ENCODE peak calls at places on chromosomes 4 and X, in six cellular contexts. One of them, this sample, is unnamed.

GRCh38 chr4:3529363-3529762 is 2.9 kb downstream of the LRPAP1 start:
- DNase-seq in mesenchymal stem cell: peak
- DNase-seq in IMR-90: no peak
- DNase-seq in H9: peak
- DNase-seq in H1: no peak
- DNase-seq in trophoblast cell: peak
- DNase-seq in this sample: no peak

GRCh38 chr4:141409556-141409955 is 188.9 kb downstream of the ZNF330 start:
- DNase-seq in mesenchymal stem cell: no peak
- DNase-seq in IMR-90: no peak
- DNase-seq in H9: no peak
- DNase-seq in H1: no peak
- DNase-seq in trophoblast cell: no peak
- DNase-seq in this sample: no peak

GRCh38 chrX:38800981-38801845 is at the start of gene MID1IP1:
- DNase-seq in mesenchymal stem cell: peak
- DNase-seq in IMR-90: peak
- DNase-seq in H9: peak
- DNase-seq in H1: peak
- DNase-seq in trophoblast cell: peak
- DNase-seq in this sample: peak

GRCh38 chr4:92872604-92873003 is 568.8 kb downstream of the GRID2 start:
- DNase-seq in mesenchymal stem cell: no peak
- DNase-seq in IMR-90: no peak
- DNase-seq in H9: no peak
- DNase-seq in H1: no peak
- DNase-seq in trophoblast cell: no peak
- DNase-seq in this sample: no peak

GRCh38 chr4:57501715-57502114 is 391.5 kb upstream of the IGFBP7 start:
- DNase-seq in mesenchymal stem cell: peak
- DNase-seq in IMR-90: peak
- DNase-seq in H9: no peak
- DNase-seq in H1: no peak
- DNase-seq in trophoblast cell: peak
- DNase-seq in this sample: no peak

GRCh38 chr4:119116021-119116420 is 19.6 kb upstream of the MYOZ2 start:
- DNase-seq in mesenchymal stem cell: no peak
- DNase-seq in IMR-90: no peak
- DNase-seq in H9: no peak
- DNase-seq in H1: no peak
- DNase-seq in trophoblast cell: no peak
- DNase-seq in this sample: no peak

GRCh38 chr4:107951551-107951950 is 20.2 kb downstream of the CYP2U1 start:
- DNase-seq in mesenchymal stem cell: peak
- DNase-seq in IMR-90: peak
- DNase-seq in H9: no peak
- DNase-seq in H1: no peak
- DNase-seq in trophoblast cell: peak
- DNase-seq in this sample: no peak

GRCh38 chr4:2306773-2307410 is 45.0 kb upstream of the MXD4 start:
- DNase-seq in mesenchymal stem cell: no peak
- DNase-seq in IMR-90: no peak
- DNase-seq in H9: no peak
- DNase-seq in H1: no peak
- DNase-seq in trophoblast cell: no peak
- DNase-seq in this sample: no peak

DNA sequence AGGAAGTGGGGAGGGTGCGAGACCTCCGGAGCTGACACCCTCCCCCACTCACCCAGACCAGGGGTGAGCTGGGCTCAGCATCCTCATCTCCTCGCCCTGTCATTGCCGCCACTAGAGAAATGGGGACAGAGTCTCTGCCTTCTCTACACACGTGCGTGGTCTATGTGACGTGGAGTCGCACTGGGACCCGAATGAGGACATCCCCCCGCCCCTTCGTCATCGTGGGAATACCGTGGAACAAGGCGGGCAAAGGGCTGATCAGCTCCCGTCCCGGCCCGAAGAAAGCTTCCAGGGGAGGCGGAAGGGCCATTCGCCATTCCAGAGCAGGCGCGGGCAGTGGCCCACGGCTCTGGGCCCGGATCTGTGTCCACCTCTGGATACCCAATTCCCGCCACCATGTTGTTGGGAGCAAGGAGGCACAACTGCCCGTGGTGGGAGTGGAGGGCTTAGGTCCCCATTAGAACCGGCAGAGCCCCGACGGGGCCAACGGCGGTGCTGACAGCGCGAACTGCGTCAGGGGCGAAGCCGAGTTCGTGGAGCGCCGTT is 12.0 kb downstream of the HMX1 start:
- DNase-seq in mesenchymal stem cell: no peak
- DNase-seq in IMR-90: no peak
- DNase-seq in H9: no peak
- DNase-seq in H1: no peak
- DNase-seq in trophoblast cell: no peak
- DNase-seq in this sample: no peak
- H3K4ac ChIP-seq in mesenchymal stem cell: no peak
- H3K4ac ChIP-seq in IMR-90: no peak
- H3K4ac ChIP-seq in H9: no peak
- H3K4ac ChIP-seq in H1: no peak
- H3K4ac ChIP-seq in trophoblast cell: no peak
- H3K4ac ChIP-seq in this sample: no peak

GRCh38 chr4:138983690-138984089 is 31.9 kb upstream of the NOCT start:
- DNase-seq in mesenchymal stem cell: no peak
- DNase-seq in IMR-90: no peak
- DNase-seq in H9: peak
- DNase-seq in H1: no peak
- DNase-seq in trophoblast cell: no peak
- DNase-seq in this sample: no peak
- H3K14ac ChIP-seq in mesenchymal stem cell: no peak
- H3K14ac ChIP-seq in IMR-90: no peak
- H3K14ac ChIP-seq in H9: no peak
- H3K14ac ChIP-seq in H1: no peak
- H3K14ac ChIP-seq in trophoblast cell: peak
- H3K14ac ChIP-seq in this sample: no peak

DNA sequence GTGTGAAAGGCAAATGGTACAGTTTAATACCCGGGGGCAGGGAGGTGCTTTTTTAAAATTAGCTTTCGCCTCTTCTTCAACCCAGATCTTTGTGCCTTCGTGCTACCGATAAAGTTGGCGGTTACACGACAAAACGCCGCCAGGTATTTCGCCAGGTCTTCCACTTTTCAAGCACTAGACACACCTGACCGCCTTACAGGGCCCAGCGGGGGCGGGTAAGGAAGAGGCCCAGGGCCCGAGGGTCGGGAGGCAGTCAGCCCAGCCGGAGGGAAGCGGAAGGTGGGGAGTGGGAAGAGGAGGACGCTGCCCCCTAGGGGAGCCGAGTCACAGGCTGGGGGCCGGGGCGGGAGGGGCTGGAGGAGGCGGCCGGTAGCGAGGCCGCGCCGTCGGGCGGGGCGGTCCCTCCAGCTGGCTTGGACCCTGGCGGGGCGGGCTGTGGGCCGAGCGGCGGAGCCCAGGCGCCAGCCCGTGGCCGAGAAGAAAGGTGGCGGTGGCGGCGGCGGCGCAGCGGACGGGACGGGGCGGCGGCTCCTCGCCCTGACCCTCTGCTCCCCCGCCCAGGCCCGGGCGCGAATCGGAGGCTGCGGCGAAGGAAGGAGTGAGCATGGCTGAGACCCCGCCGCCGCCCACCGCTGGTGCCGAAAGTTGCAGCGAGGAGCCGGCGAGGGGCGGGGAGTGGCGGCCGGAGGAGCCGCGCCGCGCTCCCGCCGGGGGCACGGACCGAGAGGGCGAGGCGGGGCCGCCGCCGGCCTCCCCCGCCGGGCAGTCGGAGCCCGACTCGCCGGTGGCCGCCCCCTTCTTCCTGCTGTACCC is 16.2 kb downstream of the UTP3 start:
- DNase-seq in mesenchymal stem cell: peak
- DNase-seq in IMR-90: peak
- DNase-seq in H9: peak
- DNase-seq in H1: no peak
- DNase-seq in trophoblast cell: peak
- DNase-seq in this sample: peak
- H3K4ac ChIP-seq in mesenchymal stem cell: peak
- H3K4ac ChIP-seq in IMR-90: peak
- H3K4ac ChIP-seq in H9: no peak
- H3K4ac ChIP-seq in H1: no peak
- H3K4ac ChIP-seq in trophoblast cell: peak
- H3K4ac ChIP-seq in this sample: no peak

DNA sequence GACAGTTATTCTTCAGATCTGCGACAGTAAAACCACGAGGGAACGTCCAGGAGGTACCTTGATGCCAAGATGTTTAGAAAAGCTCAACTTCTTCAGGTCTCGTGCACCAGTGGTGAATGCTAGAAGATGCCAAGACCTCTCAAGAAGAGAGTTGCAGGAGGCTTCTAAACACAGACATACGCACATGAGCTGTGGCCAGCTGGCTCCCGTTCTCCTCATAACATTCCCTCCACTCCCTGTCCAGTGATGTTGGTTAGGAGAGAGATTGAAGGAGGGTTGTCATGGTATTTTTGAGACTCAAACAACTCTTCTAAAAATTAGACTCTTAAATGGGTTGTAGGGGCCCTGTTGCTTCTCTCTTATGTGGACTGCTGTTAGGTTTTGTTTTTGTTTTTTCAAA is 184.3 kb downstream of the QDPR start:
- DNase-seq in mesenchymal stem cell: no peak
- DNase-seq in IMR-90: peak
- DNase-seq in H9: no peak
- DNase-seq in H1: no peak
- DNase-seq in trophoblast cell: no peak
- DNase-seq in this sample: no peak
- H3K14ac ChIP-seq in mesenchymal stem cell: no peak
- H3K14ac ChIP-seq in IMR-90: peak
- H3K14ac ChIP-seq in H9: no peak
- H3K14ac ChIP-seq in H1: no peak
- H3K14ac ChIP-seq in trophoblast cell: no peak
- H3K14ac ChIP-seq in this sample: no peak

GRCh38 chrX:55167124-55167523 is 53.0 kb upstream of the PAGE5 start:
- DNase-seq in mesenchymal stem cell: peak
- DNase-seq in IMR-90: no peak
- DNase-seq in H9: no peak
- DNase-seq in H1: no peak
- DNase-seq in trophoblast cell: peak
- DNase-seq in this sample: no peak

GRCh38 chrX:55163171-55163570 is 57.0 kb upstream of the PAGE5 start:
- DNase-seq in mesenchymal stem cell: no peak
- DNase-seq in IMR-90: no peak
- DNase-seq in H9: no peak
- DNase-seq in H1: no peak
- DNase-seq in trophoblast cell: peak
- DNase-seq in this sample: no peak

GRCh38 chrX:55160685-55161552 is 59.2 kb upstream of the PAGE5 start:
- DNase-seq in mesenchymal stem cell: peak
- DNase-seq in IMR-90: peak
- DNase-seq in H9: peak
- DNase-seq in H1: peak
- DNase-seq in trophoblast cell: peak
- DNase-seq in this sample: peak

GRCh38 chrX:55159556-55159955 is 60.6 kb upstream of the PAGE5 start:
- DNase-seq in mesenchymal stem cell: no peak
- DNase-seq in IMR-90: no peak
- DNase-seq in H9: no peak
- DNase-seq in H1: no peak
- DNase-seq in trophoblast cell: peak
- DNase-seq in this sample: no peak

GRCh38 chrX:55161581-55161980 is 58.6 kb upstream of the PAGE5 start:
- DNase-seq in mesenchymal stem cell: no peak
- DNase-seq in IMR-90: no peak
- DNase-seq in H9: peak
- DNase-seq in H1: no peak
- DNase-seq in trophoblast cell: no peak
- DNase-seq in this sample: peak
- H3K4ac ChIP-seq in mesenchymal stem cell: peak
- H3K4ac ChIP-seq in IMR-90: peak
- H3K4ac ChIP-seq in H9: no peak
- H3K4ac ChIP-seq in H1: no peak
- H3K4ac ChIP-seq in trophoblast cell: peak
- H3K4ac ChIP-seq in this sample: no peak

DNA sequence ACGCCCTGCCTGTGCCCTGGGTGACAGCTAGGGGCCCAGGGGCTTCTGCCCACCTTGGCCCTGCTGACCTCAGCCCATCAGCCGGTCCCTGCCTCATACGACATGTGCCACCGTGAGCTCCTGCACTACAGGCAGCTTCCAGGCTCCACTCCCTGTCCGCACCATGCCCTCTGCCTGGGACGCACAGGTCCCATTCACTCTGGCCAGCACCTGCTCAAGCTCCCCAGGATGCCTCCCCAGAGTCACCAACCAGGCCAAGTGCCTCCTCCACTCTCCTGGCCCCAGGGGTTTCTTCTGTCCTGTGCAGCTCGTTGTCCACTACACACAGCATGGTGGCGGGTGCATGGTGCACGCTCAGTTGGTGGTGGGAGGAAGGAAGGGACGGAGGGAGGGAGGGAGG is 20.2 kb upstream of the MRFAP1 start:
- DNase-seq in mesenchymal stem cell: no peak
- DNase-seq in IMR-90: no peak
- DNase-seq in H9: no peak
- DNase-seq in H1: no peak
- DNase-seq in trophoblast cell: no peak
- DNase-seq in this sample: no peak
- H3K14ac ChIP-seq in mesenchymal stem cell: no peak
- H3K14ac ChIP-seq in IMR-90: no peak
- H3K14ac ChIP-seq in H9: no peak
- H3K14ac ChIP-seq in H1: no peak
- H3K14ac ChIP-seq in trophoblast cell: no peak
- H3K14ac ChIP-seq in this sample: peak

GRCh38 chrX:132490086-132490419 is 1.2 kb upstream of the MBNL3 start:
- DNase-seq in mesenchymal stem cell: no peak
- DNase-seq in IMR-90: no peak
- DNase-seq in H9: no peak
- DNase-seq in H1: no peak
- DNase-seq in trophoblast cell: peak
- DNase-seq in this sample: no peak

GRCh38 chrX:132488092-132488749 is 617 bp downstream of the MBNL3 start:
- DNase-seq in mesenchymal stem cell: peak
- DNase-seq in IMR-90: peak
- DNase-seq in H9: no peak
- DNase-seq in H1: no peak
- DNase-seq in trophoblast cell: peak
- DNase-seq in this sample: no peak

GRCh38 chrX:132491191-132491590 is 2.4 kb upstream of the MBNL3 start:
- DNase-seq in mesenchymal stem cell: no peak
- DNase-seq in IMR-90: no peak
- DNase-seq in H9: no peak
- DNase-seq in H1: no peak
- DNase-seq in trophoblast cell: peak
- DNase-seq in this sample: no peak

GRCh38 chrX:132488819-132489255 is at the start of gene MBNL3:
- DNase-seq in mesenchymal stem cell: peak
- DNase-seq in IMR-90: peak
- DNase-seq in H9: peak
- DNase-seq in H1: no peak
- DNase-seq in trophoblast cell: peak
- DNase-seq in this sample: peak

GRCh38 chrX:132489256-132490085 is 633 bp upstream of the MBNL3 start:
- DNase-seq in mesenchymal stem cell: peak
- DNase-seq in IMR-90: peak
- DNase-seq in H9: peak
- DNase-seq in H1: no peak
- DNase-seq in trophoblast cell: peak
- DNase-seq in this sample: peak
- H3K4ac ChIP-seq in mesenchymal stem cell: no peak
- H3K4ac ChIP-seq in IMR-90: no peak
- H3K4ac ChIP-seq in H9: no peak
- H3K4ac ChIP-seq in H1: no peak
- H3K4ac ChIP-seq in trophoblast cell: no peak
- H3K4ac ChIP-seq in this sample: no peak

GRCh38 chrX:148371251-148371650 is 129.2 kb upstream of the AFF2 start:
- DNase-seq in mesenchymal stem cell: no peak
- DNase-seq in IMR-90: no peak
- DNase-seq in H9: no peak
- DNase-seq in H1: no peak
- DNase-seq in trophoblast cell: no peak
- DNase-seq in this sample: no peak
- H3K14ac ChIP-seq in mesenchymal stem cell: no peak
- H3K14ac ChIP-seq in IMR-90: no peak
- H3K14ac ChIP-seq in H9: no peak
- H3K14ac ChIP-seq in H1: no peak
- H3K14ac ChIP-seq in trophoblast cell: no peak
- H3K14ac ChIP-seq in this sample: no peak

This sample was measured in neuronal stem cell.